ENCODE peak calls at places on chromosomes 2 and 18, in five cellular contexts. D, H, O, L and V are unnamed samples.

GRCh38 chr18:74139888-74140287 is 7.7 kb downstream of the FBXO15 start:
- DNase-seq in D (no peak), H (no peak), O (no peak), L (no peak), V (peak)

GRCh38 chr2:144704696-144705095 is 184.8 kb upstream of the ZEB2 start:
- DNase-seq in D (no peak), H (no peak), O (no peak), L (no peak), V (no peak)

GRCh38 chr2:121583555-121583954 is 52.9 kb downstream of the RNU4ATAC start:
- DNase-seq in D (no peak), H (no peak), O (no peak), L (no peak), V (no peak)

GRCh38 chr2:146734042-146734715 is 1110.7 kb upstream of the ACVR2A start:
- DNase-seq in D (no peak), H (no peak), O (peak), L (no peak), V (peak)

GRCh38 chr2:207764096-207764630 is 5.5 kb downstream of the FZD5 start:
- DNase-seq in D (no peak), H (no peak), O (no peak), L (no peak), V (no peak)

GRCh38 chr2:72913531-72914225 is 3.6 kb upstream of the EMX1 start:
- DNase-seq in D (no peak), H (no peak), O (no peak), L (no peak), V (no peak)

GRCh38 chr2:145820651-145821050 is 1300.7 kb upstream of the ZEB2 start:
- DNase-seq in D (no peak), H (no peak), O (no peak), L (no peak), V (no peak)

GRCh38 chr2:78811955-78812610 is 213.4 kb upstream of the REG3G start:
- DNase-seq in D (no peak), H (no peak), O (no peak), L (no peak), V (no peak)

GRCh38 chr2:65604246-65604645 is 171.8 kb upstream of the SPRED2 start:
- DNase-seq in D (no peak), H (no peak), O (no peak), L (no peak), V (peak)

GRCh38 chr2:143399679-143400078 is 270.5 kb downstream of the ARHGAP15 start:
- DNase-seq in D (no peak), H (no peak), O (no peak), L (no peak), V (no peak)

GRCh38 chr2:41711736-41712135 is 336.1 kb upstream of the PKDCC start:
- DNase-seq in D (no peak), H (no peak), O (no peak), L (no peak), V (no peak)

GRCh38 chr2:202185816-202186221 is 52.6 kb downstream of the SUMO1 start:
- DNase-seq in D (no peak), H (no peak), O (peak), L (no peak), V (peak)

GRCh38 chr2:27973592-27973991 is 83.1 kb downstream of the BABAM2 start:
- DNase-seq in D (no peak), H (no peak), O (no peak), L (no peak), V (no peak)

GRCh38 chr2:3134026-3134571 is 243.5 kb downstream of the EIPR1 start:
- DNase-seq in D (no peak), H (no peak), O (no peak), L (no peak), V (no peak)

GRCh38 chr2:149715005-149715592 is 127.5 kb upstream of the MMADHC start:
- DNase-seq in D (no peak), H (no peak), O (peak), L (no peak), V (peak)

GRCh38 chr2:20050712-20051517 is 513 bp downstream of the LAPTM4A start:
- DNase-seq in D (peak), H (no peak), O (peak), L (peak), V (peak)

GRCh38 chr2:129606496-129607270 is 372.8 kb upstream of the RAB6C start:
- DNase-seq in D (no peak), H (no peak), O (no peak), L (no peak), V (no peak)

GRCh38 chr18:12768622-12769021 is 65.8 kb downstream of the PSMG2 start:
- DNase-seq in D (no peak), H (no peak), O (no peak), L (no peak), V (peak)

GRCh38 chr2:160889439-160889838 is 270.8 kb upstream of the TANK start:
- DNase-seq in D (no peak), H (no peak), O (no peak), L (no peak), V (no peak)

GRCh38 chr2:15725101-15725787 is 133.6 kb downstream of the DDX1 start:
- DNase-seq in D (no peak), H (no peak), O (no peak), L (no peak), V (no peak)

GRCh38 chr2:160695402-160696060 is 201.9 kb upstream of the RBMS1 start:
- DNase-seq in D (no peak), H (no peak), O (no peak), L (no peak), V (no peak)

GRCh38 chr2:28662044-28662443 is 89.6 kb upstream of the PPP1CB start:
- DNase-seq in D (no peak), H (no peak), O (no peak), L (no peak), V (no peak)

GRCh38 chr2:66581461-66582363 is 146.8 kb downstream of the MEIS1 start:
- DNase-seq in D (no peak), H (peak), O (no peak), L (no peak), V (peak)

GRCh38 chr2:44879269-44880124 is 62.0 kb upstream of the SIX3 start:
- DNase-seq in D (no peak), H (no peak), O (no peak), L (no peak), V (no peak)

GRCh38 chr2:229825476-229825875 is 96.3 kb downstream of the TRIP12 start:
- DNase-seq in D (no peak), H (no peak), O (peak), L (no peak), V (no peak)

GRCh38 chr2:112540906-112541305 is 1.4 kb upstream of the POLR1B start:
- DNase-seq in D (no peak), H (no peak), O (no peak), L (no peak), V (no peak)
- H3K4me3 ChIP-seq in D (no peak), H (no peak), O (no peak), L (no peak), V (no peak)

DNA sequence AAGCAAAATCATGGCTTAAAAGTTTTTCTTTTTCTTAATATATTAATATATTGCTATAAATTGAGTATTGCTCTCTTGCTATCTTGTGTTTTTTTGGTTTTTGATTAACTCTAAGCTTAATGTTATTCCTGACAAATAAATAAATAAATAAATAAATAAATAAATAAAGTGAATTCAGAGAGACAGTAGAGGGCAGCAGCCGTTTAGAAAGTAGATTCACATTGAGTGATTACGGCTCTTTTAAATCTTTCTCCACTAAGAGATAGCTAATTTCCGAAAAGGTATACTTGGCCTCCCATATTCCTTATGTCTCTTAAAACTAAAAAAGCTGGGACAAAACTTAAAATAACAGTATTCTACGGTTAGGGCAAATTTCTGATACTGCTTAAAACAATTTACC is 34.3 kb downstream of the MSH2 start:
- DNase-seq in D (no peak), H (no peak), O (peak), L (no peak), V (peak)
- TF ChIP-seq CTCF in D (peak), H (peak), O (no peak), L (peak), V (peak)

GRCh38 chr2:235666240-235666781 is 172.5 kb downstream of the AGAP1 start:
- DNase-seq in D (peak), H (no peak), O (peak), L (no peak), V (peak)

GRCh38 chr2:235668782-235669181 is 174.9 kb downstream of the AGAP1 start:
- DNase-seq in D (no peak), H (no peak), O (no peak), L (no peak), V (no peak)

GRCh38 chr2:235670974-235671787 is 177.3 kb downstream of the AGAP1 start:
- DNase-seq in D (no peak), H (peak), O (no peak), L (no peak), V (no peak)

GRCh38 chr2:235669983-235670962 is 176.4 kb downstream of the AGAP1 start:
- DNase-seq in D (peak), H (peak), O (peak), L (peak), V (peak)

GRCh38 chr2:235669269-235669831 is 175.5 kb downstream of the AGAP1 start:
- DNase-seq in D (peak), H (peak), O (peak), L (peak), V (peak)
- H3K4me3 ChIP-seq in D (peak), H (peak), O (no peak), L (peak), V (peak)

GRCh38 chr2:85769236-85769986 is 15.6 kb downstream of the ATOH8 start:
- DNase-seq in D (no peak), H (peak), O (no peak), L (no peak), V (no peak)
- TF ChIP-seq CTCF in D (no peak), H (peak), O (peak), L (peak), V (peak)

GRCh38 chr2:219560037-219560892 is 11.1 kb downstream of the OBSL1 start:
- DNase-seq in D (no peak), H (no peak), O (no peak), L (no peak), V (no peak)

GRCh38 chr2:219560893-219561178 is 10.5 kb downstream of the OBSL1 start:
- DNase-seq in D (no peak), H (no peak), O (no peak), L (no peak), V (no peak)

GRCh38 chr2:219562049-219563020 is 9.0 kb downstream of the OBSL1 start:
- DNase-seq in D (no peak), H (no peak), O (no peak), L (no peak), V (no peak)

GRCh38 chr2:219563271-219563928 is 7.9 kb downstream of the OBSL1 start:
- DNase-seq in D (no peak), H (no peak), O (no peak), L (no peak), V (no peak)

GRCh38 chr2:219561179-219562048 is 9.9 kb downstream of the OBSL1 start:
- DNase-seq in D (no peak), H (no peak), O (no peak), L (no peak), V (no peak)
- H3K4me3 ChIP-seq in D (no peak), H (no peak), O (no peak), L (no peak), V (no peak)

DNA sequence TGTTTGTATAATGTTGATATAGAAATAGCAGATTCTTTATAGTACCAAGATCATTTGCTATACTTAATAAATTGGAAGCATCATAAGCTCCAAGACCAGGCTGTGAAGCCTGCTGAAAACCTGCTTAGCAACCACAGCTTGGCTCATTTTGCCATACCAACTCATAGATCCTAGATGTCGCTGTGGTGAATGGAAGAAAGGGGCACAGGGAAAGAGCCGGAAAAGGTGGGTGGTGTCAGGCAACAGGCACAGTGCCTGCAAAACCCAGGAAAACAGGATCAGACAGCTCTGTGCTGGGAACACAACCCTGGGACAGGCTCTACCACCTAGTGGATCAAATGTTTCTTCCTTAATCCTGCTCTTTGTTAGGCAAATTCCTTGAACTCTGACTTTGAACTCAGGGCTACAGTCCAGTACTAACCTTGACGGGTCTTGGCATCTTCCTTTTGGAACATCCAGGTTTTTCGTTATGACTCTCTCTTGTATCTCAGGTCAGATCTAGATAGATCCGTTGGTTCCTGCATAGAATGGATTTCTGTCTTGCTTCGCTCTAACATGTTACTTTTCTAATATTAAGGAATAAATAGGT is 31.6 kb downstream of the TWSG1 start:
- DNase-seq in D (peak), H (no peak), O (peak), L (peak), V (peak)
- TF ChIP-seq CTCF in D (peak), H (peak), O (peak), L (peak), V (peak)

GRCh38 chr2:174328309-174329156 is 6.2 kb upstream of the SP9 start:
- DNase-seq in D (no peak), H (no peak), O (no peak), L (no peak), V (peak)

GRCh38 chr2:174327958-174328308 is 6.8 kb upstream of the SP9 start:
- DNase-seq in D (no peak), H (no peak), O (no peak), L (no peak), V (no peak)

GRCh38 chr2:174325932-174326879 is 8.5 kb upstream of the SP9 start:
- DNase-seq in D (no peak), H (peak), O (no peak), L (no peak), V (peak)

GRCh38 chr2:174326880-174327558 is 7.7 kb upstream of the SP9 start:
- DNase-seq in D (no peak), H (no peak), O (no peak), L (no peak), V (no peak)

DNA sequence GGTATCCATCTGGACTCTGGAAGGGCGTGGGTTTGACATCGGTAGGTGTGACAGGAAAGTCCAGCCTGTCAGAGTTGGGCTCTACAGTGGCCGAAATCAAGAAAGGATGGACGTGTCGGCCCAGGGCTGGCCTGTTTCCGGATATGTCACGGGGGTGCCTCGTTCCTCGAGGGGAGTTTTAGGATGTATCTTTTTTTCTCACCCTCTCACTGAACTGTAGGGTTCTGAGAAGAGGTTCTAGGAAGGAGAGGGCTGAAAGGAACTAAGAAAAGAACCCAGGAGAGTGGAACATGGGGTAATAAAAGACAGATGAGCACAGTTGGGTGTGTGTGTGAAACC is 7.2 kb upstream of the SP9 start:
- DNase-seq in D (no peak), H (no peak), O (no peak), L (no peak), V (no peak)
- H3K4me3 ChIP-seq in D (no peak), H (peak), O (no peak), L (no peak), V (no peak)

DNA sequence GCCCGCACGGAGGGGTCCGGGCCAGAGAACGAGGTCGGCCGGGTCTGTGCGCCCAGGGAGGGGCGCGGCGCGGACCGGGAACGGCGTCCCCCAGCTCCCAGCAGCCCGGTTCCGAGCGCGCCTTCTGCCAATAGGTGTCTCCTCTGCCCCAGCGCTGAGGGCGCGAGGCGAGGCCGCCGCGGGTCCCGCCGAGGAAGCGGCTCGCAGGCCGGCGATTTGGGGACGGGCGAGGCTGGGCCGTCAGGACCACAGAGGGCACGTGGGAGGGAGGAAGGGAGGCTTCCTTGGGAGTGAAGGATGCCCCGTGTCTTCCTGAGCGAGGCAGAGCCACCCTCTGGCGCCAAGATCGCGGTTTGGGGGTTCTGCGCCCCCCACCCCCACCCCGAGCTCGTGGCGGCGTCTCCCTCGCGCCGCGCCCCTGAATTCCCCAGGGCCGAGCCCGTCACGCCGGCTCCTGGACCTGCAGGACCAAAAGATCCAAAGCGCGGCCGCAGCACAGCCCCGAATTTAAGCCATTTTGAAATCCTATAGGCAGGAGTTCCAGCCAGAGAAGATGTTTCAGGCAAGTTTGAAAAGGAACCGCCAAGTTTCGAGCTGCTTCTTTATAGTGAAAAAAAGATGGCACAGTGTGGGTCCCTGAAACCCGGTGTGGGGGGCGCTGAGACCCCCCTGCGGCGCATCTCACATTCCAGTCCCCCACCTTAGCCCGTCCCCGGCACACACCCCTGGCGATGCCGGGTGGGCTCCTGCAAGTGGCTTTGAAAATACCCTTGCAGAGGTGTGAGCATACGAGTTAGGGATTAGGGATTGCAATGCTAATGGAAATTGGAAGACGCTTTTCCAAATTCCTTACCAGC is 929 bp downstream of the NFATC1 start:
- DNase-seq in D (no peak), H (peak), O (peak), L (peak), V (peak)
- TF ChIP-seq CTCF in D (peak), H (peak), O (peak), L (no peak), V (peak)